ENCODE peak calls at places on chromosomes 11 and 22, in nine cellular contexts. Y is GDM1; X is activated naive CD4-positive, alpha-beta T cell treated with anti-CD3 and anti-CD28 coated beads, Interleukin-2, amount 50 U/mL, for 16 hours; T is fibroblast of lung; O is iPS-NIHi11; U is stimulated activated CD4-positive, alpha-beta T cell treated with anti-CD3 and anti-CD28 coated beads, Interleukin-2, amount 100 ng/mL, for 48 hours; P is midbrain; I is uterus; L is neuronal stem cell. E is an unnamed sample.

GRCh38 chr22:25193548-25193947 is 6.1 kb upstream of the CRYBB3 start:
- DNase-seq in Y (no peak), X (no peak), T (no peak), O (peak), U (no peak), P (no peak), I (no peak), L (peak), E (no peak)

GRCh38 chr22:28594784-28595324 is 84.8 kb downstream of the TTC28 start:
- DNase-seq in Y (peak), X (no peak), T (peak), O (peak), U (no peak), P (peak), I (no peak), L (peak), E (peak)

GRCh38 chr22:26845016-26845728 is 187.8 kb downstream of the MIAT start:
- DNase-seq in Y (peak), X (no peak), T (no peak), O (no peak), U (no peak), P (no peak), I (no peak), L (no peak), E (peak)

GRCh38 chr11:80188228-80188627 is 747.4 kb upstream of the TENM4 start:
- DNase-seq in Y (no peak), X (no peak), T (no peak), O (no peak), U (no peak), P (no peak), I (no peak), L (peak), E (no peak)

GRCh38 chr11:119093951-119094815 is 7.5 kb downstream of the DPAGT1 start:
- DNase-seq in Y (no peak), X (peak), T (peak), O (no peak), U (peak), P (peak), I (peak), L (no peak), E (peak)

GRCh38 chr11:35308157-35308556 is 111.2 kb downstream of the SLC1A2 start:
- DNase-seq in Y (no peak), X (no peak), T (no peak), O (no peak), U (no peak), P (peak), I (no peak), L (no peak), E (no peak)

GRCh38 chr11:69202511-69203221 is 46.9 kb downstream of the SMIM38 start:
- DNase-seq in Y (no peak), X (peak), T (no peak), O (no peak), U (no peak), P (no peak), I (no peak), L (no peak), E (no peak)

GRCh38 chr11:83540112-83540675 is 254.0 kb upstream of the CCDC90B start:
- DNase-seq in Y (no peak), X (no peak), T (peak), O (no peak), U (no peak), P (no peak), I (no peak), L (no peak), E (no peak)

GRCh38 chr11:107050126-107050525 is 31.9 kb upstream of the GUCY1A2 start:
- DNase-seq in Y (no peak), X (no peak), T (peak), O (no peak), U (no peak), P (no peak), I (no peak), L (no peak), E (no peak)

GRCh38 chr11:64897381-64898075 is 19.1 kb upstream of the EHD1 start:
- DNase-seq in Y (no peak), X (no peak), T (no peak), O (no peak), U (no peak), P (no peak), I (no peak), L (no peak), E (no peak)

GRCh38 chr11:35347921-35348331 is 71.4 kb downstream of the SLC1A2 start:
- DNase-seq in Y (no peak), X (no peak), T (peak), O (no peak), U (no peak), P (no peak), I (peak), L (no peak), E (no peak)

GRCh38 chr11:32137263-32137662 is 46.4 kb downstream of the RCN1 start:
- DNase-seq in Y (no peak), X (no peak), T (peak), O (no peak), U (no peak), P (no peak), I (no peak), L (no peak), E (no peak)

GRCh38 chr11:118918686-118919280 is 6.9 kb downstream of the BCL9L start:
- DNase-seq in Y (peak), X (no peak), T (no peak), O (no peak), U (no peak), P (no peak), I (no peak), L (no peak), E (no peak)

GRCh38 chr11:17643506-17644405 is 75.6 kb upstream of the MYOD1 start:
- DNase-seq in Y (no peak), X (no peak), T (no peak), O (no peak), U (no peak), P (no peak), I (no peak), L (no peak), E (no peak)

GRCh38 chr11:93608280-93608862 is 53.1 kb upstream of the CEP295 start:
- DNase-seq in Y (no peak), X (no peak), T (no peak), O (no peak), U (no peak), P (no peak), I (no peak), L (no peak), E (no peak)

GRCh38 chr11:125083312-125084056 is 20.4 kb downstream of the SLC37A2 start:
- DNase-seq in Y (no peak), X (no peak), T (no peak), O (no peak), U (no peak), P (no peak), I (no peak), L (no peak), E (no peak)

GRCh38 chr11:61037694-61038093 is 64.6 kb upstream of the CD5 start:
- DNase-seq in Y (no peak), X (no peak), T (no peak), O (no peak), U (no peak), P (no peak), I (no peak), L (no peak), E (no peak)

GRCh38 chr11:111344032-111344431 is 35.0 kb downstream of the POU2AF1 start:
- DNase-seq in Y (no peak), X (no peak), T (peak), O (no peak), U (no peak), P (no peak), I (peak), L (no peak), E (no peak)

E was measured in KBM-7.